ENCODE peak calls at places on chromosome 18, in eight cellular contexts. Q is GM23338, I is HL-60, N is sigmoid colon, H is Panc1, C is prostate gland, E is upper lobe of left lung, X is stomach. U is an unnamed sample.

GRCh38 chr18:46917808-46918600 is 602 bp downstream of the KATNAL2 start:
- DNase-seq in I (no peak), Q (peak), E (no peak), C (peak), H (no peak), N (no peak), X (no peak), U (peak)

GRCh38 chr18:79756143-79756500 is 41.6 kb upstream of the KCNG2 start:
- DNase-seq in C (no peak), N (peak), E (peak), Q (no peak), X (no peak), I (no peak), H (no peak), U (no peak)

GRCh38 chr18:48060346-48060745 is 129.9 kb upstream of the SMAD2 start:
- DNase-seq in N (no peak), X (no peak), H (no peak), C (no peak), Q (no peak), I (no peak), E (no peak), U (no peak)

GRCh38 chr18:40159141-40160017 is 1795.7 kb upstream of the PIK3C3 start:
- DNase-seq in C (no peak), X (no peak), E (no peak), H (no peak), I (peak), N (no peak), Q (peak), U (no peak)

GRCh38 chr18:56118422-56118821 is 520.0 kb downstream of the TXNL1 start:
- DNase-seq in H (no peak), X (no peak), N (no peak), E (no peak), Q (no peak), I (no peak), C (no peak), U (no peak)

GRCh38 chr18:48538531-48539405 is at the start of gene CTIF:
- DNase-seq in X (peak), I (peak), Q (peak), N (peak), E (peak), C (peak), H (peak), U (peak)

GRCh38 chr18:49024808-49025361 is 74.1 kb upstream of the SMAD7 start:
- DNase-seq in X (no peak), N (no peak), Q (no peak), I (no peak), H (no peak), E (no peak), C (no peak), U (no peak)

GRCh38 chr18:27428120-27428519 is 243.0 kb upstream of the CHST9 start:
- DNase-seq in N (no peak), I (no peak), H (no peak), X (no peak), Q (peak), E (no peak), C (no peak), U (no peak)

GRCh38 chr18:46433121-46433826 is 223.7 kb downstream of the LOXHD1 start:
- DNase-seq in Q (peak), E (no peak), H (no peak), N (no peak), I (no peak), X (no peak), C (no peak), U (no peak)

GRCh38 chr18:67520276-67521035 is 3.9 kb upstream of the DSEL start:
- DNase-seq in H (no peak), N (peak), Q (no peak), E (no peak), X (no peak), I (no peak), C (no peak), U (no peak)

GRCh38 chr18:31072175-31072574 is 29.6 kb upstream of the DSC3 start:
- DNase-seq in C (no peak), X (no peak), N (no peak), H (no peak), Q (no peak), E (no peak), I (no peak), U (no peak)

GRCh38 chr18:72542993-72543361 is 1.2 kb downstream of the CBLN2 start:
- DNase-seq in I (no peak), E (no peak), C (no peak), H (no peak), N (no peak), Q (peak), X (no peak), U (no peak)

GRCh38 chr18:33577688-33578370 is at the start of gene ASXL3:
- DNase-seq in E (no peak), I (no peak), N (peak), X (peak), H (no peak), C (peak), Q (peak), U (no peak)

GRCh38 chr18:28091197-28091596 is 85.7 kb downstream of the CDH2 start:
- DNase-seq in H (no peak), C (no peak), E (no peak), X (no peak), N (no peak), Q (no peak), I (no peak), U (no peak)

GRCh38 chr18:52484977-52485376 is 145.0 kb downstream of the DCC start:
- DNase-seq in X (no peak), C (no peak), Q (no peak), I (no peak), E (no peak), N (no peak), H (no peak), U (no peak)

GRCh38 chr18:45806226-45806625 is 19.2 kb upstream of the SIGLEC15 start:
- DNase-seq in H (no peak), Q (no peak), C (no peak), I (no peak), X (no peak), N (no peak), E (no peak), U (no peak)

GRCh38 chr18:52288403-52289004 is 51.5 kb upstream of the DCC start:
- DNase-seq in H (peak), E (peak), C (no peak), X (peak), I (peak), N (no peak), Q (peak), U (peak)

GRCh38 chr18:12079504-12080237 is 14.0 kb upstream of the ANKRD62 start:
- DNase-seq in N (no peak), I (no peak), C (no peak), E (no peak), Q (no peak), H (no peak), X (no peak), U (no peak)

GRCh38 chr18:48325115-48325670 is 84.0 kb downstream of the ZBTB7C start:
- DNase-seq in E (no peak), C (no peak), H (no peak), N (no peak), Q (no peak), X (no peak), I (no peak), U (no peak)

GRCh38 chr18:65606551-65607130 is 144.2 kb upstream of the CDH7 start:
- DNase-seq in I (peak), E (no peak), X (no peak), N (no peak), Q (no peak), H (no peak), C (no peak), U (no peak)

GRCh38 chr18:76421291-76422078 is 73.6 kb downstream of the ZNF516 start:
- DNase-seq in I (no peak), N (no peak), Q (no peak), C (peak), H (no peak), E (peak), X (peak), U (no peak)

GRCh38 chr18:56468379-56468778 is 170.0 kb downstream of the TXNL1 start:
- DNase-seq in H (no peak), Q (no peak), I (peak), C (no peak), E (no peak), N (no peak), X (no peak), U (no peak)

GRCh38 chr18:27922780-27923179 is 254.2 kb downstream of the CDH2 start:
- DNase-seq in X (no peak), E (no peak), I (no peak), Q (no peak), H (no peak), N (no peak), C (peak), U (no peak)

GRCh38 chr18:13067966-13068365 is 76.8 kb downstream of the CEP192 start:
- DNase-seq in X (no peak), C (no peak), Q (no peak), N (no peak), I (no peak), H (no peak), E (no peak), U (no peak)

GRCh38 chr18:76384861-76385680 is 110.0 kb downstream of the ZNF516 start:
- DNase-seq in H (no peak), C (no peak), X (peak), I (no peak), N (peak), E (peak), Q (no peak), U (no peak)

GRCh38 chr18:35240664-35241522 is at the start of gene ZNF397:
- DNase-seq in N (peak), C (peak), I (peak), X (peak), E (peak), Q (peak), H (peak), U (peak)
- TF ChIP-seq POLR2AphosphoS5 in N (peak), C (peak), I (peak), X (peak), E (peak), Q (peak), H (peak), U (peak)

DNA sequence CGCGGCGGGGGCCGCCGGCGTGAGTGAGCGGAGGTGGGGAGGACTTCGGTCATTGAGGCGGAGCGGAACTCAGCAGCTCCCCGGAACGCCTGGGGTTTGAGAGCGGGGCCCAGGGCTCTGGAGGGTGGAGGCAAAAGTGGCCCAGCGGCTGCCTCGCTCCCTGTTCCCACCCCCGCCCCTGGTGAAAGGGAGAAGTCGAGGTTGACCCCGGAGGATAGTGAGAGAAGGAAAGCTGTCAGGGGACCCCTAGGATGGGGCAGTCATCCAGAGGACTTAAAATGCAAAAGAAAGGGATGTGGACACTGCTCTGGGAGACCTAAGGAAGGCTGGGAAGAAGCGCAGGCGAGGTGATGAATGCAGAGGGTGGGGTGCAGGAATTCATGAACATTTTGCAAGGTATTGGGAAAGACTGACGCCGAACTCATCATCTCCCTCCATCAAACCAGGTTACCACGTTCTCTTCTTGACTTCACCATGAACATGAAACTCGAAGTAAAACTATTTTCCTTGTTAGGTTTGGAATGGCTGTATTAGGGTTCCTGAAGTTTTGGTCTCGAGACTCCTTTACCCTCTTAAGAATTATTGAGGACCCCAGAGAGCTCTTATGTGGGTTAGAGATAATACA is 788 bp downstream of the MALT1 start:
- DNase-seq in N (no peak), E (no peak), Q (peak), I (peak), C (peak), H (no peak), X (peak), U (peak)
- TF ChIP-seq POLR2AphosphoS5 in N (no peak), E (no peak), Q (no peak), I (no peak), C (no peak), H (no peak), X (no peak), U (no peak)

DNA sequence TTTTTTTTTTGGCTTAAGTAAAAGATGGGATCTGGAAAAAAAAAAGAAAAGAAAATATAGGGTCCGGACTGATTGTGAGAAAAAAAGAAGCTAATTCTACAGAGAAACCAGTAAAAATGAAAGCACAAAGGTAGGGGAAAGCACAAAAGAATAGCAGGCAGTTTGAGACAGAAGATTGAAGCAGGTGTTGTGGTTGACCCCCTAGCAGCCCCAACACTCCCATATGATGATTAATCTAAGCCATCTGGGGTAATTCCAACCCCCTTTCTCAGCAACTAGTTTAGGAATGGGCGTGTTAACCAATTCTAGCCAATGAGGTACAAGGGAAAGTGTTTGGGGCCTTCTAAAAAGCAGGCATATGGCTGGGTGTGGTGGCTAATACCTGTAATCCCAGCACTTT is 77.0 kb downstream of the MBD2 start:
- DNase-seq in C (no peak), H (no peak), X (no peak), N (no peak), Q (no peak), E (no peak), I (no peak), U (peak)
- TF ChIP-seq POLR2AphosphoS5 in C (no peak), H (no peak), X (no peak), N (no peak), Q (no peak), E (no peak), I (no peak), U (peak)

DNA sequence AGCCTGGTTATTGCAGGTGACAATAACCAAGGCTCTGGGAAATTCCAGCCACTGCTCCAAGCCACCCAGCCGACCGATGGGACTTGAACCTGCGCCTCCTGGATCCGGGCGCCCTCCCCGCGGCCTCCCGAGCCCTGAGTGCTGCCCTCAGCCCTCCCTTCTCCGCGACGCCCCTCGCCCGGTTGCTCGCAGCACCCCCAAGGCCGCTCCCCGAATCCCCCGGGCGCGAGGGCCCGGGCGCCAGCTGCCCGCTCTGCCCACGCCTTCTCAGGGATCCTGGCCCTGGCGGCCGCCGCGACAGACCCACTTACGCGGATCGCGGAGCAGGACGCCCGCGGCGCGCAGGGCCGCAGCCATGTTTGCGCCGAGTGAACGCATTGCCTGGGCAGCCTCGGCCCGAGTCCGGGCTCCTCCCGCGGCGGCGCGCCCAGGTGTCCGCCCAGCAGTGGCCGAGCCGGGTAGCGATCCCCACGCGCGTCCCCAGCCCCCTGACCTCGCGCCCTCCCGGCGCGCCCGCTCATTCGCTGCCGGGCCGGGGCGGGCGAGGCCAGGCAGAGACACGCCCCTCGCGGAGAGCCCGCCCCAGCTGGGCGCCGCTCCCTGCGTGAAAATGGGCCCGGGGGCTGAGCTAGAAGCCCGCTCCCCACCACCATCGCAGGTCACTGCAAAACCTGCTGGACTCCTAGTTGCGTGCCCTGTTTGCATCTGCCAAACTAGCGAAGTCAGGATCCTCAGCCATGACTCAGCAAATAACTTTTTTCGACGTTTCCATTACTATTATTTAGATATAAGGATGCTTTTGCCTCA is at the start of gene FECH:
- DNase-seq in I (peak), Q (peak), N (peak), C (peak), H (no peak), X (peak), E (peak), U (peak)
- TF ChIP-seq POLR2AphosphoS5 in I (no peak), Q (peak), N (peak), C (peak), H (no peak), X (no peak), E (peak), U (peak)

DNA sequence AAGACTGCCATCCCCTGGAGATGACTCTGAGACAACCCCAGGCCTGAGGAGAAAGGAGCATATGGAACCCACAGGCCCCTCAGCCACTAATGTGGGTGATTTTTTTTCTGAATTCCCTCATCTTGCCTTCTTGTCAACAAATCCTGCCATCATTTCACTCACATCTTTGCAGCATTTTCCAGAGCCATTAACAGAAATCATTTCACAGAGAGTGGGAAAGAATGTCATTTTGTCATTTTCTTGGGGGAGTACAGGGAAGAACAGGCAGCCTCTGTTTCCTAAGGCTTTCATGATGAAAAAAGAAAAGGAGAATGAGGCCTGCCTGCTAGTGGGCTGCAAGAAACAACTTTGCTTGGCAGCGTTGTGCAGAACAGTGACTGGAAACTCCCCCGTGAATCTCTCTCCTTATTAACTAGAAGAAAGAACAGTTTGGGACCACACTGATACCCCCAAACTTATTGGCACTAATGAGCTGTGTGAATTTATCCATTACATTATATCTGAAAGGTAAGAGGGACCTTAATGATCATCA is 1464.6 kb upstream of the CELF4 start:
- DNase-seq in N (no peak), E (no peak), C (no peak), I (no peak), Q (no peak), H (no peak), X (no peak), U (no peak)
- TF ChIP-seq POLR2AphosphoS5 in N (no peak), E (no peak), C (no peak), I (no peak), Q (no peak), H (no peak), X (no peak), U (no peak)

GRCh38 chr18:3448845-3449701 is 899 bp upstream of the TGIF1 start:
- DNase-seq in C (peak), Q (peak), H (no peak), I (peak), X (peak), E (peak), N (peak), U (peak)
- TF ChIP-seq POLR2AphosphoS5 in C (peak), Q (no peak), H (peak), I (peak), X (peak), E (peak), N (peak), U (no peak)

GRCh38 chr18:58396966-58397365 is 231.9 kb downstream of the ALPK2 start:
- DNase-seq in C (no peak), I (no peak), E (no peak), H (no peak), X (no peak), N (no peak), Q (no peak), U (no peak)

GRCh38 chr18:58393295-58393694 is 235.6 kb downstream of the ALPK2 start:
- DNase-seq in C (no peak), E (no peak), Q (no peak), H (no peak), I (no peak), N (no peak), X (no peak), U (no peak)

GRCh38 chr18:58394046-58394445 is 234.8 kb downstream of the ALPK2 start:
- DNase-seq in N (no peak), Q (no peak), X (no peak), C (no peak), H (no peak), I (no peak), E (no peak), U (no peak)

GRCh38 chr18:58396144-58396543 is 232.7 kb downstream of the ALPK2 start:
- DNase-seq in H (no peak), X (no peak), I (no peak), E (no peak), N (no peak), C (no peak), Q (no peak), U (no peak)

GRCh38 chr18:58394607-58395425 is 234.1 kb downstream of the ALPK2 start:
- DNase-seq in C (no peak), X (no peak), H (no peak), I (no peak), E (no peak), N (no peak), Q (no peak), U (no peak)
- TF ChIP-seq POLR2AphosphoS5 in C (no peak), X (no peak), H (no peak), I (no peak), E (no peak), N (no peak), Q (no peak), U (no peak)

DNA sequence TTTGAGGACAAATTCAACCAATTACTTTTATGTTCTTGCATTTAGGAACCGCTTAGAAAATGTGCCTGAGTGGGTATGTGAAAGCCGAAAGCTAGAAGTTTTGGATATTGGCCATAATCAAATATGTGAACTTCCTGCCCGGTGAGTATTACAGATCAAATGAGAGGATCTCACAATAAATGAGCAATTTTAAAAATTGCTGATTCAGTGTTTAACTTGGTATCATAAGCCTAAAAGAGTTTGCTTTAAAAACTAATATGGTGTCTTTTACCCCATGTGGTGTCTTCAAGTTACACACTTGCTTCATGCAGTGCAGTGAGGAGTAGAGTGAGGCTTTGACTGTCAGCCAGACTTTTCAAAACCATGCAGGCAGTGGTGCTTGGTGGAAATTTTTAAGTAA is 199.5 kb downstream of the PHLPP1 start:
- DNase-seq in Q (no peak), I (no peak), E (no peak), X (no peak), H (no peak), N (no peak), C (no peak), U (no peak)
- TF ChIP-seq POLR2AphosphoS5 in Q (no peak), I (no peak), E (no peak), X (no peak), H (no peak), N (no peak), C (no peak), U (no peak)

DNA sequence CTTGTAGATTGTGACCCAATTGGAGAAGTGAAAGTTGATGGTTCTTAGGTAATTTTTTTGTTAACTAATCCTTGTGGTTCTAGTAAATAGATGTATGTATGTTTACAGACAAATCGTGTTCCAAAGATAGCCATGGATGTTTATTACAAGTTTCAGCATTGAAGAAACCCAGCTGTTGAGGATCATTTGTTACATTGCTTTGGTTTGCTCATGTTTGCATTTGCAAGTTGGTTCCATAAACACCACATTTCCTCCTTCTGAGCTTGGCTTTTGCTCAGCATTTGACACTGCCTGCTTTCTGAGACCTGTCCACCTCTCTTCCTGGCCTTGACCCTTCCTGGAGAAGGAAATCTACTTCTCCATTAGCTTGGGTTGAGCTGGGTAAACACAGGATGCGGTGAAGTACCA is 1.8 kb upstream of the CCDC68 start:
- DNase-seq in Q (no peak), C (no peak), E (no peak), X (no peak), I (no peak), H (no peak), N (no peak), U (no peak)
- TF ChIP-seq POLR2AphosphoS5 in Q (no peak), C (no peak), E (peak), X (no peak), I (no peak), H (no peak), N (no peak), U (no peak)